ENCODE peak calls at places on chromosomes 2 and 18, in four cellular contexts. One of them, this sample, is unnamed.

GRCh38 chr2:144256996-144257707 is 262.8 kb downstream of the ZEB2 start:
- DNase-seq in HCT116: no peak
- DNase-seq in endothelial cell: no peak
- DNase-seq in HepG2: no peak
- DNase-seq in this sample: no peak

GRCh38 chr2:237909801-237910475 is 50.5 kb downstream of the RAMP1 start:
- DNase-seq in HCT116: no peak
- DNase-seq in endothelial cell: no peak
- DNase-seq in HepG2: no peak
- DNase-seq in this sample: no peak

GRCh38 chr18:34280653-34281052 is 55.9 kb upstream of the NOL4 start:
- DNase-seq in HCT116: no peak
- DNase-seq in endothelial cell: no peak
- DNase-seq in HepG2: no peak
- DNase-seq in this sample: no peak

GRCh38 chr2:61018798-61019197 is 743 bp upstream of the PUS10 start:
- DNase-seq in HCT116: no peak
- DNase-seq in endothelial cell: no peak
- DNase-seq in HepG2: no peak
- DNase-seq in this sample: no peak

GRCh38 chr2:160220001-160220400 is 19.9 kb upstream of the ITGB6 start:
- DNase-seq in HCT116: no peak
- DNase-seq in endothelial cell: no peak
- DNase-seq in HepG2: no peak
- DNase-seq in this sample: no peak

GRCh38 chr2:162826901-162827300 is 11.7 kb downstream of the KCNH7 start:
- DNase-seq in HCT116: no peak
- DNase-seq in endothelial cell: no peak
- DNase-seq in HepG2: no peak
- DNase-seq in this sample: no peak

GRCh38 chr2:197786010-197786877 is 1.1 kb upstream of the BOLL start:
- DNase-seq in HCT116: no peak
- DNase-seq in endothelial cell: peak
- DNase-seq in HepG2: no peak
- DNase-seq in this sample: peak

GRCh38 chr18:46555724-46556123 is 101.3 kb downstream of the LOXHD1 start:
- DNase-seq in HCT116: peak
- DNase-seq in endothelial cell: peak
- DNase-seq in HepG2: peak
- DNase-seq in this sample: no peak

GRCh38 chr2:235693279-235693678 is 199.4 kb downstream of the AGAP1 start:
- DNase-seq in HCT116: no peak
- DNase-seq in endothelial cell: no peak
- DNase-seq in HepG2: no peak
- DNase-seq in this sample: no peak

GRCh38 chr2:152718909-152719645 is 657 bp downstream of the ARL6IP6 start:
- DNase-seq in HCT116: peak
- DNase-seq in endothelial cell: no peak
- DNase-seq in HepG2: peak
- DNase-seq in this sample: no peak

GRCh38 chr18:35730738-35731370 is 149.3 kb downstream of the GALNT1 start:
- DNase-seq in HCT116: no peak
- DNase-seq in endothelial cell: no peak
- DNase-seq in HepG2: peak
- DNase-seq in this sample: no peak

GRCh38 chr2:199704358-199705238 is 146.4 kb downstream of the FTCDNL1 start:
- DNase-seq in HCT116: peak
- DNase-seq in endothelial cell: peak
- DNase-seq in HepG2: peak
- DNase-seq in this sample: no peak

GRCh38 chr18:48218285-48219022 is 190.7 kb downstream of the ZBTB7C start:
- DNase-seq in HCT116: no peak
- DNase-seq in endothelial cell: no peak
- DNase-seq in HepG2: no peak
- DNase-seq in this sample: no peak

GRCh38 chr18:67035026-67035425 is 431.1 kb upstream of the CDH19 start:
- DNase-seq in HCT116: no peak
- DNase-seq in endothelial cell: no peak
- DNase-seq in HepG2: no peak
- DNase-seq in this sample: no peak

GRCh38 chr2:241673797-241674725 is 12.6 kb downstream of the DTYMK start:
- DNase-seq in HCT116: no peak
- DNase-seq in endothelial cell: no peak
- DNase-seq in HepG2: peak
- DNase-seq in this sample: no peak

GRCh38 chr2:160816916-160817315 is 323.3 kb upstream of the RBMS1 start:
- DNase-seq in HCT116: no peak
- DNase-seq in endothelial cell: no peak
- DNase-seq in HepG2: no peak
- DNase-seq in this sample: no peak

GRCh38 chr2:165648826-165649225 is 145.2 kb downstream of the GALNT3 start:
- DNase-seq in HCT116: no peak
- DNase-seq in endothelial cell: no peak
- DNase-seq in HepG2: no peak
- DNase-seq in this sample: no peak

GRCh38 chr2:118003396-118003824 is 10.5 kb downstream of the CCDC93 start:
- DNase-seq in HCT116: peak
- DNase-seq in endothelial cell: peak
- DNase-seq in HepG2: peak
- DNase-seq in this sample: peak

GRCh38 chr18:45026162-45026561 is 345.5 kb downstream of the SETBP1 start:
- DNase-seq in HCT116: no peak
- DNase-seq in endothelial cell: no peak
- DNase-seq in HepG2: no peak
- DNase-seq in this sample: no peak

GRCh38 chr2:26017464-26018183 is 16.3 kb upstream of the RAB10 start:
- DNase-seq in HCT116: no peak
- DNase-seq in endothelial cell: no peak
- DNase-seq in HepG2: no peak
- DNase-seq in this sample: no peak

GRCh38 chr2:230955163-230955779 is 30.2 kb upstream of the GPR55 start:
- DNase-seq in HCT116: no peak
- DNase-seq in endothelial cell: no peak
- DNase-seq in HepG2: no peak
- DNase-seq in this sample: no peak

GRCh38 chr2:38602136-38602731 is 494 bp downstream of the HNRNPLL start:
- DNase-seq in HCT116: no peak
- DNase-seq in endothelial cell: peak
- DNase-seq in HepG2: no peak
- DNase-seq in this sample: peak

GRCh38 chr2:67996772-67997527 is 65.9 kb downstream of the C1D start:
- DNase-seq in HCT116: no peak
- DNase-seq in endothelial cell: no peak
- DNase-seq in HepG2: no peak
- DNase-seq in this sample: no peak

GRCh38 chr2:60565472-60565871 is 12.0 kb upstream of the BCL11A start:
- DNase-seq in HCT116: peak
- DNase-seq in endothelial cell: peak
- DNase-seq in HepG2: peak
- DNase-seq in this sample: no peak

GRCh38 chr18:2293109-2293839 is 278.0 kb downstream of the METTL4 start:
- DNase-seq in HCT116: no peak
- DNase-seq in endothelial cell: no peak
- DNase-seq in HepG2: no peak
- DNase-seq in this sample: no peak

GRCh38 chr2:19667085-19667484 is 234.7 kb downstream of the TTC32 start:
- DNase-seq in HCT116: peak
- DNase-seq in endothelial cell: no peak
- DNase-seq in HepG2: no peak
- DNase-seq in this sample: no peak

GRCh38 chr18:63511285-63511684 is 30.9 kb upstream of the SERPINB12 start:
- DNase-seq in HCT116: peak
- DNase-seq in endothelial cell: peak
- DNase-seq in HepG2: peak
- DNase-seq in this sample: peak

GRCh38 chr18:8262221-8262620 is 347.0 kb upstream of the RAB12 start:
- DNase-seq in HCT116: no peak
- DNase-seq in endothelial cell: no peak
- DNase-seq in HepG2: no peak
- DNase-seq in this sample: no peak

GRCh38 chr2:237923507-237924163 is 43.2 kb upstream of the UBE2F start:
- DNase-seq in HCT116: peak
- DNase-seq in endothelial cell: peak
- DNase-seq in HepG2: peak
- DNase-seq in this sample: peak

GRCh38 chr2:204608261-204608660 is 63.0 kb downstream of the PARD3B start:
- DNase-seq in HCT116: no peak
- DNase-seq in endothelial cell: no peak
- DNase-seq in HepG2: no peak
- DNase-seq in this sample: no peak

GRCh38 chr18:78774741-78775141 is 204.9 kb upstream of the SALL3 start:
- DNase-seq in HCT116: no peak
- DNase-seq in endothelial cell: no peak
- DNase-seq in HepG2: no peak
- DNase-seq in this sample: no peak

GRCh38 chr18:48783616-48784520 is 166.9 kb downstream of the SMAD7 start:
- DNase-seq in HCT116: no peak
- DNase-seq in endothelial cell: no peak
- DNase-seq in HepG2: no peak
- DNase-seq in this sample: no peak

GRCh38 chr18:22056962-22057361 is 112.4 kb upstream of the GATA6 start:
- DNase-seq in HCT116: no peak
- DNase-seq in endothelial cell: no peak
- DNase-seq in HepG2: no peak
- DNase-seq in this sample: no peak

GRCh38 chr2:10909996-10910341 is 1.8 kb upstream of the KCNF1 start:
- DNase-seq in HCT116: no peak
- DNase-seq in endothelial cell: no peak
- DNase-seq in HepG2: no peak
- DNase-seq in this sample: no peak
- TF ChIP-seq CTCF in HCT116: no peak
- TF ChIP-seq CTCF in endothelial cell: peak
- TF ChIP-seq CTCF in HepG2: no peak
- TF ChIP-seq CTCF in this sample: peak

DNA sequence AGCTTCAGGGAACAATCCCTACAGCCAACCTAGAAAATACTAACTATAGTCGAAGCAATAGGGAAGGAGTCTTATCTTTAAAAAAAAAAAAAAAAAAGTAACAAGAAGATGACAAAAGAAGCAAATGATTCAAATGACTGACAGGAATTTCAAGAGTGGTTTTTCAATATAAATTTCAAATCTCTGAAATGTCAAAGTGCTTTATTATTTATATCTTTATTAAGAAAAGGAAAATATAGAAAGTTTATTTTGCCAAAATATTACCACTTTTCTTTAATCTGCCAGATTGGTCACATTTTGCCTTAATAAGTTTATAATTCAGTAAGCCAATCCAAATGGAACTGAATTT is 63.5 kb upstream of the HNRNPA3 start:
- DNase-seq in HCT116: no peak
- DNase-seq in endothelial cell: no peak
- DNase-seq in HepG2: no peak
- DNase-seq in this sample: no peak
- TF ChIP-seq CTCF in HCT116: no peak
- TF ChIP-seq CTCF in endothelial cell: peak
- TF ChIP-seq CTCF in HepG2: no peak
- TF ChIP-seq CTCF in this sample: no peak

GRCh38 chr2:153917570-153917969 is 45.8 kb downstream of the GALNT13 start:
- DNase-seq in HCT116: no peak
- DNase-seq in endothelial cell: no peak
- DNase-seq in HepG2: no peak
- DNase-seq in this sample: no peak
- TF ChIP-seq CTCF in HCT116: no peak
- TF ChIP-seq CTCF in endothelial cell: no peak
- TF ChIP-seq CTCF in HepG2: no peak
- TF ChIP-seq CTCF in this sample: no peak

GRCh38 chr18:58785171-58785805 is 79.4 kb upstream of the ZNF532 start:
- DNase-seq in HCT116: peak
- DNase-seq in endothelial cell: no peak
- DNase-seq in HepG2: no peak
- DNase-seq in this sample: no peak
- TF ChIP-seq CTCF in HCT116: no peak
- TF ChIP-seq CTCF in endothelial cell: no peak
- TF ChIP-seq CTCF in HepG2: no peak
- TF ChIP-seq CTCF in this sample: no peak

GRCh38 chr2:186256540-186256939 is 229.5 kb upstream of the ZC3H15 start:
- DNase-seq in HCT116: peak
- DNase-seq in endothelial cell: no peak
- DNase-seq in HepG2: peak
- DNase-seq in this sample: no peak
- TF ChIP-seq CTCF in HCT116: peak
- TF ChIP-seq CTCF in endothelial cell: peak
- TF ChIP-seq CTCF in HepG2: peak
- TF ChIP-seq CTCF in this sample: peak

This sample was measured in progenitor cell of endocrine pancreas.